ENCODE peak calls at places on chromosomes 4 and X, in nine cellular contexts. F is breast epithelium; Q is brain microvascular endothelial cell; E is HS-5; Y is hepatocyte; P is iris pigment epithelial cell; U is T-cell; B is ELF-1; D is stimulated activated CD4-positive, alpha-beta T cell treated with anti-CD3 and anti-CD28 coated beads, Interleukin-4, amount 100 ng/mL, for 1 hour. G is an unnamed sample.

GRCh38 chr4:185227131-185227551 is 17.7 kb downstream of the SNX25 start:
- DNase-seq in F (no peak), Q (no peak), E (no peak), Y (peak; percentile 43), P (no peak), U (no peak), B (no peak), D (no peak), G (no peak)

GRCh38 chr4:89586318-89586717 is 250.6 kb downstream of the SNCA start:
- DNase-seq in F (no peak), Q (no peak), E (no peak), Y (no peak), P (no peak), U (no peak), B (peak; percentile 9), D (no peak), G (no peak)

GRCh38 chrX:140157611-140158010 is 192.3 kb upstream of the CXorf66 start:
- DNase-seq in F (no peak), Q (peak; percentile 1), E (no peak), Y (no peak), P (peak; percentile 56), U (no peak), B (peak; percentile 32), D (no peak), G (no peak)

GRCh38 chrX:151098996-151099395 is 77.4 kb upstream of the GPR50 start:
- DNase-seq in F (no peak), Q (no peak), E (no peak), Y (no peak), P (no peak), U (no peak), B (no peak), D (no peak), G (no peak)

GRCh38 chr4:140372607-140373327 is 679 bp upstream of the SCOC start:
- DNase-seq in F (no peak), Q (peak; percentile 19), E (no peak), Y (peak; percentile 27), P (peak; percentile 21), U (peak; percentile 36), B (no peak), D (no peak), G (peak; percentile 1)

GRCh38 chr4:152044341-152044740 is 283.5 kb upstream of the GATB start:
- DNase-seq in F (no peak), Q (no peak), E (no peak), Y (peak; percentile 20), P (no peak), U (no peak), B (no peak), D (no peak), G (no peak)

GRCh38 chr4:145808848-145809512 is 129.0 kb downstream of the C4orf51 start:
- DNase-seq in F (no peak), Q (no peak), E (no peak), Y (no peak), P (no peak), U (no peak), B (no peak), D (no peak), G (no peak)

GRCh38 chr4:56129431-56129861 is 180.7 kb downstream of the CEP135 start:
- DNase-seq in F (no peak), Q (no peak), E (no peak), Y (peak; percentile 63), P (no peak), U (no peak), B (peak; percentile 61), D (peak; percentile 18), G (no peak)

GRCh38 chr4:158847535-158847934 is 78.7 kb downstream of the FNIP2 start:
- DNase-seq in F (no peak), Q (no peak), E (no peak), Y (no peak), P (no peak), U (no peak), B (no peak), D (no peak), G (no peak)

GRCh38 chr4:41331224-41331623 is 74.5 kb downstream of the UCHL1 start:
- DNase-seq in F (no peak), Q (no peak), E (no peak), Y (no peak), P (peak; percentile 34), U (no peak), B (no peak), D (no peak), G (no peak)

GRCh38 chrX:111460612-111461011 is 48.6 kb upstream of the DCX start:
- DNase-seq in F (no peak), Q (no peak), E (no peak), Y (no peak), P (no peak), U (no peak), B (no peak), D (no peak), G (no peak)

GRCh38 chr4:36086387-36086786 is 157.9 kb downstream of the ARAP2 start:
- DNase-seq in F (no peak), Q (no peak), E (no peak), Y (no peak), P (no peak), U (no peak), B (no peak), D (no peak), G (no peak)

GRCh38 chrX:74434336-74434735 is 13.0 kb downstream of the SLC16A2 start:
- DNase-seq in F (no peak), Q (no peak), E (no peak), Y (no peak), P (no peak), U (no peak), B (no peak), D (no peak), G (no peak)

GRCh38 chr4:109816082-109816442 is 500 bp downstream of the GAR1 start:
- DNase-seq in F (no peak), Q (no peak), E (no peak), Y (peak; percentile 11), P (no peak), U (peak; percentile 40), B (no peak), D (peak; percentile 52), G (peak; percentile 27)

GRCh38 chr4:153480704-153481103 is 14.5 kb downstream of the TMEM131L start:
- DNase-seq in F (no peak), Q (no peak), E (no peak), Y (no peak), P (no peak), U (no peak), B (no peak), D (no peak), G (no peak)

GRCh38 chrX:124646403-124646802 is 300.0 kb downstream of the SH2D1A start:
- DNase-seq in F (no peak), Q (no peak), E (no peak), Y (no peak), P (no peak), U (no peak), B (no peak), D (no peak), G (no peak)